ENCODE peak calls at places on chromosome 21, in six cellular contexts. D is AG09309, Z is NCI-H1092, G is pancreas, O is NCI-H2171, I is fibroblast of pulmonary artery. J is an unnamed sample.

GRCh38 chr21:45994086-45994661 is 12.6 kb downstream of the COL6A1 start:
- DNase-seq in D (no peak), Z (no peak), G (peak), O (no peak), I (no peak), J (no peak)

GRCh38 chr21:26027696-26028095 is 142.9 kb downstream of the APP start:
- DNase-seq in D (no peak), Z (no peak), G (no peak), O (no peak), I (peak), J (no peak)

GRCh38 chr21:45250914-45251634 is 36.6 kb downstream of the POFUT2 start:
- DNase-seq in D (no peak), Z (no peak), G (no peak), O (no peak), I (no peak), J (no peak)

GRCh38 chr21:37220433-37220980 is 46.6 kb downstream of the VPS26C start:
- DNase-seq in D (no peak), Z (peak), G (no peak), O (peak), I (peak), J (no peak)

GRCh38 chr21:17780539-17780938 is 38.6 kb downstream of the C21orf91 start:
- DNase-seq in D (no peak), Z (no peak), G (no peak), O (no peak), I (no peak), J (no peak)

GRCh38 chr21:43276811-43277210 is 108.0 kb downstream of the CRYAA start:
- DNase-seq in D (no peak), Z (no peak), G (no peak), O (no peak), I (no peak), J (no peak)

GRCh38 chr21:42674351-42674940 is 21.0 kb downstream of the PDE9A start:
- DNase-seq in D (no peak), Z (peak), G (no peak), O (peak), I (peak), J (no peak)

GRCh38 chr21:33229776-33230517 is at the start of gene IFNAR2:
- DNase-seq in D (no peak), Z (peak), G (peak), O (peak), I (peak), J (no peak)

J was measured in DMS 273 treated with DMSO at 0.1 percent for 48 hours.